ENCODE peak calls at places on chromosomes 16 and 17, in nine cellular contexts. T is esophagus muscularis mucosa, N is HCT116, I is GM23338, U is HepG2, H is GM12878, R is stomach, X is K562, P is prostate gland. B is an unnamed sample.

GRCh38 chr16:86924537-86924936 is 346.2 kb downstream of the FOXL1 start:
- DNase-seq in U (no peak), N (no peak), R (no peak), H (no peak), T (no peak), I (no peak), P (no peak), X (no peak), B (no peak)

GRCh38 chr17:50218771-50219315 is 17.4 kb upstream of the COL1A1 start:
- DNase-seq in R (no peak), I (no peak), N (peak; percentile 49), T (peak; percentile 88), P (no peak), H (no peak), U (peak; percentile 87), X (no peak), B (no peak)

GRCh38 chr17:78708510-78708973 is 73.5 kb downstream of the CYTH1 start:
- DNase-seq in R (peak; percentile 72), H (no peak), X (peak; percentile 61), P (peak; percentile 49), T (no peak), I (peak; percentile 85), N (peak; percentile 56), U (peak; percentile 85), B (peak; percentile 61)

GRCh38 chr17:55285340-55286301 is 20.9 kb downstream of the HLF start:
- DNase-seq in I (no peak), X (no peak), N (no peak), P (peak; percentile 94), T (peak; percentile 98), U (peak; percentile 99), R (peak; percentile 90), H (no peak), B (peak; percentile 87)

GRCh38 chr16:31502981-31503380 is 5.2 kb downstream of the RUSF1 start:
- DNase-seq in X (no peak), H (no peak), N (no peak), T (no peak), P (no peak), I (no peak), U (no peak), R (no peak), B (no peak)

GRCh38 chr17:66276328-66276937 is 26.0 kb upstream of the PRKCA start:
- DNase-seq in N (no peak), H (no peak), P (no peak), R (no peak), X (no peak), U (peak; percentile 59), T (no peak), I (no peak), B (no peak)

GRCh38 chr17:48477235-48477634 is 47.2 kb upstream of the SKAP1 start:
- DNase-seq in R (no peak), X (no peak), U (no peak), N (no peak), P (no peak), I (no peak), H (no peak), T (no peak), B (no peak)

GRCh38 chr17:8430966-8431365 is 4.7 kb upstream of the NDEL1 start:
- DNase-seq in P (no peak), U (no peak), X (no peak), N (no peak), T (no peak), I (no peak), H (no peak), R (no peak), B (peak; percentile 55)

GRCh38 chr17:65050438-65050837 is 6.1 kb downstream of the GNA13 start:
- DNase-seq in X (no peak), R (no peak), P (no peak), T (no peak), H (no peak), U (no peak), I (no peak), N (no peak), B (no peak)

GRCh38 chr17:42698736-42699414 is 16.5 kb downstream of the CNTNAP1 start:
- DNase-seq in P (no peak), X (peak; percentile 99), T (no peak), N (no peak), I (no peak), R (no peak), H (no peak), U (no peak), B (no peak)

GRCh38 chr16:31130899-31131298 is 4.6 kb downstream of the PRSS8 start:
- DNase-seq in H (no peak), I (peak; percentile 74), U (no peak), N (no peak), X (no peak), T (no peak), R (peak; percentile 95), P (peak; percentile 91), B (peak; percentile 95)

GRCh38 chr17:57109393-57110151 is 24.5 kb downstream of the AKAP1 start:
- DNase-seq in I (peak; percentile 63), X (no peak), U (no peak), N (no peak), H (no peak), T (no peak), P (no peak), R (no peak), B (no peak)

GRCh38 chr17:6775871-6776405 is at the start of gene FBXO39:
- DNase-seq in T (peak; percentile 74), X (no peak), U (no peak), I (peak; percentile 79), H (no peak), R (no peak), N (no peak), P (no peak), B (no peak)

GRCh38 chr16:11575223-11575589 is 11.5 kb downstream of the LITAF start:
- DNase-seq in N (no peak), R (no peak), U (no peak), I (no peak), H (no peak), P (no peak), X (no peak), T (no peak), B (no peak)
- TF ChIP-seq CTCF in N (no peak), R (no peak), U (no peak), I (no peak), H (no peak), P (no peak), X (no peak), T (no peak), B (no peak)

GRCh38 chr17:17300624-17301568 is 2.3 kb upstream of the NT5M start:
- DNase-seq in N (no peak), X (no peak), P (no peak), H (no peak), T (no peak), I (peak; percentile 97), R (peak; percentile 55), U (no peak), B (no peak)

GRCh38 chr17:17304521-17304985 is 1.4 kb downstream of the NT5M start:
- DNase-seq in N (no peak), I (no peak), T (no peak), P (no peak), X (peak; percentile 83), U (no peak), H (no peak), R (no peak), B (no peak)

GRCh38 chr17:17303847-17304490 is 796 bp downstream of the NT5M start:
- DNase-seq in H (no peak), U (no peak), T (no peak), X (no peak), R (no peak), N (no peak), I (no peak), P (no peak), B (no peak)

GRCh38 chr17:17305282-17305801 is 2.2 kb downstream of the NT5M start:
- DNase-seq in T (no peak), N (no peak), H (peak; percentile 50), U (peak; percentile 33), R (no peak), X (peak; percentile 66), P (no peak), I (no peak), B (no peak)

GRCh38 chr17:17303010-17303846 is at the start of gene NT5M:
- DNase-seq in P (peak; percentile 78), X (peak; percentile 84), U (peak; percentile 34), I (peak; percentile 90), N (no peak), R (peak; percentile 79), T (no peak), H (no peak), B (peak; percentile 32)
- TF ChIP-seq POLR2AphosphoS5 in P (peak; percentile 7), X (peak; percentile 49), U (peak; percentile 51), I (peak; percentile 92), N (peak; percentile 85), R (no peak), T (no peak), H (peak; percentile 31), B (no peak)

DNA sequence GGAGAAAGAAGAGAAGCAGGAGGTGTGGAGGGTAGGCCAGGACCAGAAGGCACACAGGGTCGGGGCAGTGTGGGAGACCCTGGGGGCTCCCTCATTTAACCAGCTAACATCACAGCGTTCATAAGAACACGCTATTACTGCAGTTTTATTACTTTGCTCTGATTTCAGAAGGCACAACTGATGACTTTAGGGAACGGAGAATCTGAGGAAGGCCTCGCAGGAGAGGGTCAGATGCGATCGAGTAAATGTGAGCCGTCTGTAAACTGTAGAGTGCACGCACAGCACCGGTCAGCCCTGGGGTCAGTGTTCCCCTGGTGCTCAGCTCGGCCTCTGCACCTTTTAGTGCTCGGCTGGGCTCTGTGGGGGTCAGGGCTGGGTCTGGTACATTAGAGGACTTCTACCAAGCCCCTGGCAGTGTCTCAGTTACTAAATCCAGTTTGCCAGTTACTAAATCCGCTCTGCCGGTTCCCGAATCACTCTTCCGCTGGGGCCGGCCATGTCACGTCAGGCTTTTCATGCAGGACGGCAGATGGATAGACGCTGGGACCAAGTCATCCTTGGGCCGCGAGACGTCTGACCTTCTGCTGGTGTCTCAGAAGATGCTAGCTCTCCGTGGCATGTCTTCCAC is 325.9 kb downstream of the SEC14L1 start:
- DNase-seq in N (no peak), I (no peak), X (no peak), P (no peak), H (no peak), R (no peak), U (no peak), T (no peak), B (no peak)
- H3K4me1 ChIP-seq in N (peaks cover 18% of the 10 kb centered on the region), I (peaks cover 56% of the 10 kb centered on the region), X (peaks cover 45% of the 10 kb centered on the region), P (peaks cover 6% of the 10 kb centered on the region), H (peaks cover 66% of the 10 kb centered on the region), R (peaks cover 63% of the 10 kb centered on the region), U (peaks cover 65% of the 10 kb centered on the region), T (peaks cover 82% of the 10 kb centered on the region), B (peaks cover 20% of the 10 kb centered on the region)

GRCh38 chr16:73173396-73173795 is 125.5 kb upstream of the ZFHX3 start:
- DNase-seq in T (no peak), H (no peak), I (no peak), X (no peak), U (no peak), P (no peak), R (no peak), N (no peak), B (no peak)

GRCh38 chr16:73179671-73180370 is 131.9 kb upstream of the ZFHX3 start:
- DNase-seq in P (no peak), H (no peak), R (peak; percentile 43), I (no peak), U (no peak), T (no peak), N (no peak), X (no peak), B (no peak)

GRCh38 chr16:73172621-73173312 is 124.8 kb upstream of the ZFHX3 start:
- DNase-seq in N (no peak), T (no peak), H (no peak), U (no peak), R (peak; percentile 93), I (peak; percentile 70), P (peak; percentile 87), X (peak; percentile 34), B (peak; percentile 81)

GRCh38 chr16:73177896-73178295 is 130.0 kb upstream of the ZFHX3 start:
- DNase-seq in P (no peak), H (no peak), T (no peak), I (no peak), N (no peak), R (no peak), X (no peak), U (no peak), B (no peak)

GRCh38 chr16:73176577-73177013 is 128.7 kb upstream of the ZFHX3 start:
- DNase-seq in H (no peak), R (no peak), I (no peak), N (peak; percentile 48), P (no peak), T (no peak), X (no peak), U (peak; percentile 20), B (no peak)
- TF ChIP-seq CTCF in H (no peak), R (no peak), I (peak; percentile 57), N (peak; percentile 29), P (no peak), T (no peak), X (peak; percentile 9), U (peak; percentile 44), B (no peak)